ENCODE peak calls at places on chromosomes 6 and 20, in five cellular contexts. R is left lung, B is HFF-Myc, H is astrocyte of the spinal cord, C is mesendoderm. Q is an unnamed sample.

GRCh38 chr6:127841811-127842210 is 59.0 kb downstream of the THEMIS start:
- DNase-seq in R (no peak), B (no peak), H (peak; percentile 29), C (no peak), Q (peak; percentile 24)

GRCh38 chr20:38354227-38354626 is 7.9 kb downstream of the LBP start:
- DNase-seq in R (no peak), B (no peak), H (no peak), C (no peak), Q (no peak)

GRCh38 chr6:132391391-132392291 is 9.6 kb downstream of the MOXD1 start:
- DNase-seq in R (no peak), B (peak; percentile 82), H (peak; percentile 77), C (no peak), Q (peak; percentile 71)

GRCh38 chr6:41450581-41450980 is 95.6 kb upstream of the FOXP4 start:
- DNase-seq in R (no peak), B (no peak), H (no peak), C (no peak), Q (no peak)

GRCh38 chr20:22582960-22583772 is 1.2 kb downstream of the FOXA2 start:
- DNase-seq in R (peak; percentile 80), B (no peak), H (no peak), C (no peak), Q (peak; percentile 79)

GRCh38 chr6:41406821-41407787 is 71.7 kb downstream of the NCR2 start:
- DNase-seq in R (peak; percentile 79), B (no peak), H (no peak), C (peak; percentile 67), Q (no peak)

GRCh38 chr20:34112600-34113061 is 588 bp upstream of the EIF2S2 start:
- DNase-seq in R (no peak), B (no peak), H (no peak), C (peak; percentile 56), Q (peak; percentile 80)

GRCh38 chr6:167225903-167226508 is 65.1 kb upstream of the UNC93A start:
- DNase-seq in R (no peak), B (no peak), H (no peak), C (peak; percentile 58), Q (peak; percentile 15)

GRCh38 chr20:56437196-56437960 is 25.3 kb downstream of the CASS4 start:
- DNase-seq in R (no peak), B (no peak), H (no peak), C (no peak), Q (no peak)

GRCh38 chr20:15446373-15446772 is 1109.0 kb upstream of the FLRT3 start:
- DNase-seq in R (no peak), B (no peak), H (peak; percentile 0), C (no peak), Q (peak; percentile 61)

GRCh38 chr6:37141291-37142046 is 28.5 kb upstream of the PIM1 start:
- DNase-seq in R (no peak), B (no peak), H (peak; percentile 80), C (peak; percentile 96), Q (peak; percentile 30)

GRCh38 chr6:116413357-116413756 is 42.6 kb downstream of the DSE start:
- DNase-seq in R (no peak), B (no peak), H (no peak), C (no peak), Q (no peak)

GRCh38 chr6:3610206-3610605 is 141.3 kb downstream of the PXDC1 start:
- DNase-seq in R (no peak), B (peak; percentile 29), H (peak; percentile 47), C (no peak), Q (peak; percentile 96)

GRCh38 chr6:159720708-159721107 is 6.6 kb upstream of the WTAP start:
- DNase-seq in R (no peak), B (no peak), H (peak; percentile 22), C (peak; percentile 73), Q (peak; percentile 72)

GRCh38 chr20:32470025-32470861 is 112.1 kb downstream of the ASXL1 start:
- DNase-seq in R (peak; percentile 90), B (no peak), H (peak; percentile 88), C (peak; percentile 93), Q (peak; percentile 42)

GRCh38 chr6:145116591-145117178 is 618.6 kb downstream of the EPM2A start:
- DNase-seq in R (no peak), B (no peak), H (no peak), C (no peak), Q (no peak)

GRCh38 chr6:105489213-105489525 is 86.3 kb upstream of the PREP start:
- DNase-seq in R (no peak), B (no peak), H (no peak), C (no peak), Q (no peak)

GRCh38 chr6:119147101-119148053 is 68.9 kb upstream of the FAM184A start:
- DNase-seq in R (no peak), B (peak; percentile 96), H (peak; percentile 98), C (peak; percentile 66), Q (peak; percentile 86)

GRCh38 chr20:13338999-13339411 is 117.9 kb downstream of the ISM1 start:
- DNase-seq in R (no peak), B (no peak), H (no peak), C (no peak), Q (no peak)

GRCh38 chr6:89610149-89610642 is 28.4 kb downstream of the LYRM2 start:
- DNase-seq in R (peak; percentile 91), B (no peak), H (peak; percentile 15), C (peak; percentile 61), Q (peak; percentile 69)

GRCh38 chr20:38855356-38855755 is 49.9 kb downstream of the PPP1R16B start:
- DNase-seq in R (no peak), B (peak; percentile 2), H (no peak), C (no peak), Q (no peak)